ENCODE peak calls at places on chromosome 19, in six cellular contexts. D, T, S, A, R and X are unnamed samples.

GRCh38 chr19:51407631-51408131 is 9.8 kb downstream of the SIGLEC10 start:
- DNase-seq in S (peak; percentile 90), T (no peak), A (no peak), R (peak; percentile 63), D (no peak), X (no peak)

GRCh38 chr19:6632002-6632621 is 37.8 kb downstream of the TNFSF14 start:
- DNase-seq in A (no peak), R (peak; percentile 95), S (peak; percentile 83), T (no peak), D (peak; percentile 67), X (peak; percentile 55)

GRCh38 chr19:35216833-35217707 is 11.5 kb downstream of the FAM187B start:
- DNase-seq in D (no peak), T (no peak), S (peak; percentile 18), A (no peak), R (peak; percentile 15), X (no peak)

GRCh38 chr19:55605637-55606470 is at the start of gene ZNF865:
- DNase-seq in R (peak; percentile 92), T (peak; percentile 76), S (peak; percentile 85), A (peak; percentile 82), D (peak; percentile 71), X (peak; percentile 77)

GRCh38 chr19:12955996-12956395 is 1.0 kb downstream of the GADD45GIP1 start:
- DNase-seq in R (peak; percentile 49), D (no peak), S (no peak), T (no peak), A (no peak), X (no peak)

GRCh38 chr19:1066251-1066747 is 668 bp upstream of the ARHGAP45 start:
- DNase-seq in D (no peak), T (peak; percentile 49), S (no peak), R (peak; percentile 57), A (no peak), X (no peak)

GRCh38 chr19:47230122-47230920 is 678 bp downstream of the BBC3 start:
- DNase-seq in A (peak; percentile 89), R (no peak), D (peak; percentile 67), S (peak; percentile 36), T (peak; percentile 85), X (peak; percentile 81)

GRCh38 chr19:58317481-58318072 is 9.2 kb upstream of the ZSCAN22 start:
- DNase-seq in R (peak; percentile 71), S (no peak), D (peak; percentile 31), A (no peak), T (no peak), X (no peak)

GRCh38 chr19:2475018-2475701 is 767 bp upstream of the GADD45B start:
- DNase-seq in S (peak; percentile 54), D (no peak), T (peak; percentile 78), R (peak; percentile 58), A (peak; percentile 73), X (no peak)

GRCh38 chr19:2523630-2524311 is 47.8 kb downstream of the GADD45B start:
- DNase-seq in T (no peak), R (no peak), S (no peak), A (no peak), D (no peak), X (no peak)

GRCh38 chr19:18718015-18718526 is 34.6 kb downstream of the CRTC1 start:
- DNase-seq in T (no peak), S (peak; percentile 9), R (no peak), D (no peak), A (no peak), X (no peak)

GRCh38 chr19:34712606-34713261 is 21.3 kb upstream of the ZNF181 start:
- DNase-seq in T (no peak), R (peak; percentile 77), A (no peak), S (peak; percentile 67), D (peak; percentile 59), X (no peak)

GRCh38 chr19:29569038-29569911 is 36.8 kb upstream of the POP4 start:
- DNase-seq in A (no peak), D (no peak), T (no peak), S (no peak), R (no peak), X (no peak)

GRCh38 chr19:39941615-39942507 is 7.4 kb upstream of the FCGBP start:
- DNase-seq in S (peak; percentile 84), R (peak; percentile 16), A (no peak), T (no peak), D (no peak), X (no peak)

GRCh38 chr19:45567609-45568008 is 17.0 kb downstream of the OPA3 start:
- DNase-seq in D (no peak), T (no peak), S (no peak), A (no peak), R (peak; percentile 62), X (no peak)

GRCh38 chr19:45789035-45789786 is 3.4 kb downstream of the DMWD start:
- DNase-seq in A (peak; percentile 88), T (no peak), D (no peak), S (no peak), R (no peak), X (no peak)

GRCh38 chr19:2650515-2650914 is 52.0 kb downstream of the GNG7 start:
- DNase-seq in A (no peak), R (no peak), S (no peak), D (no peak), T (no peak), X (peak; percentile 34)

GRCh38 chr19:18098891-18099622 is 1.5 kb downstream of the MAST3 start:
- DNase-seq in R (no peak), T (no peak), S (no peak), D (no peak), A (no peak), X (no peak)

DNA sequence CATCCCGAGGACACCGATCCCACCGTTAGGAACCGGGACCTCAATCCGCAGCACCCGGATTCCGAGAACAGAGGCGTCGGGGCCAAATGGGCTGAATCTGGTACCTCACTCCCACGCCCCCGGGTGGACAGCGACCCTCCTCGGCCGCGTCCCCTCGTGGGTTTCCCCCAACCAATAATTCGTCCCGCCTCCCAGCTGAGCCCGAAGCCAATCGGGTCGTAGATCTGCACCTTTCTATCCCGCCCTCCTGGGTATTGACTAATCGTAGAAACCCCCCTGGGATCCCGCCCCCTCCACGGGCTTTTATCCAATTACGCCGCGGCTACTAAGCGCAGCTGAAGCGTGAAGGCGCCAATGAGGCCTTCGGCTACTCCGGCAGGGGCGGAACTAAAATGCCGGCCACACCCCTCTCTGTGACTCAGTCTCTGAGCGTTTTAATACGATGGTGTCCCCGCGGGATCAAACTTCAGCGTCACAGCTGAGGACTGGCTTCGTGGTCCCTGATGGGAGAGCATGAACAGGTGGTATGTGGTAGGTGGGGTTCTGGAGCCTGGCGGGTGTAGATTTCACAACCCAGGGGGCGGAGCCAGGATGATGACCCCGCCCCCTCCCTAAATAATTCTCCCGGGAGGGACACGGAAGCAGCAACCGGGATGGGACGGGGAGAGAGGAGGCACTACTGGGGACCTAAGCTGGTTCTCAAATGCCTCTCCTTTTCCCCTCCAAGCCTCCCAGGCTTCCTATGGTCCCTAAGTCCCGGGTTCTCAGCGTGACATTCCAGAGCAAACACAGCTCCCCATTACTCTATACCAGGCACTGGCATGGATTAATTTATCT is at the start of the genes CCDC159 and TMEM205:
- DNase-seq in R (peak; percentile 100), D (peak; percentile 96), S (peak; percentile 99), A (peak; percentile 99), T (peak; percentile 99), X (peak; percentile 95)
- TF ChIP-seq CTCF in R (peak; percentile 24), D (no peak), S (no peak), A (no peak), T (no peak), X (no peak)

DNA sequence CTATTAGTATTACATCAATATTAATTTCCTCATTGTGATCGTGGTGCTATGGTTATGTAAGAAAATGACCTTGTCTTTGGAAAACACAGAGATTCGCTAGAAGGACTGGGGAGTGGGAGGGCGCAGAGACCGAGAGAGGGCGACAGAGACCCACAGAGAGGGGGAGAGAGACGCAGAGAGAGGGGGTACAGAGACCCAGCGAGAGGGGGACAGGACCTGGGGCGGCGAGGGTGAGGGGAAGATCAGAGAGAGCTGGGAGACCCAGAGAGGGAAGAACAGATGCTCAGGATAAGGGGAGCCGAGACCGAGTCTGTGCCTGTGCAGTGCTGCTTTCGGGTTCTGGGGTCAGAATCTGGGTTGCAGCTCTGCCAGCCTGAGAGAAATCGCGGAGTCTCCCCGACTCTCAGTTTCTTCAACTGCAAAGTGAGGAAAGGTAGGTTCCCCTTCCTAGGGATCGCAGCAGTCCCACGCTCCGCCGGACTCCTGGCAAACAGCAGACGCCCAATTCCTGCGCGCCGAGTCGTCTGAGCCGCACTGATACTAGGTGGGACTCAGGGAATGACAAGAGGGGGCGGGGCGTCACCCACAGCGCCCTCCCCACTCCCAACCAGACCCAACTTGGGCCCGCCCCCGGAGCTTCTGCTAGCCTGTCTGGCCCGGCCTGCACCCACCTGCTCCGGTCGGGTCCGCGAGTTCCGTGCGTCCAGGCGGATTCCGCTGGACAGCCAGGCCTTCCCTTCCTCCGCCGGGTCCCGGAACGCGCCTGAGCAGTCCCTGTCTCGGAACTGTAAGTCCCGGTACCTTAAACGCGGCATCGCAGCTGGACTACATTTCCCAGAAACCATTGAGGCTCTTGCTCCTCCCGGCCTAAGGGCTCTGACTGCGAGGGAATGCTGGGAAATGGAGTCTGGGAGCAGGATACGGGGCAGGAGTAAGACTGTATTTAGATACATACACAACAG is 15.3 kb downstream of the IZUMO2 start:
- DNase-seq in R (peak; percentile 97), S (peak; percentile 66), A (peak; percentile 93), T (peak; percentile 88), D (no peak), X (peak; percentile 86)
- TF ChIP-seq CTCF in R (peak; percentile 92), S (no peak), A (peak; percentile 44), T (no peak), D (no peak), X (peak; percentile 11)

DNA sequence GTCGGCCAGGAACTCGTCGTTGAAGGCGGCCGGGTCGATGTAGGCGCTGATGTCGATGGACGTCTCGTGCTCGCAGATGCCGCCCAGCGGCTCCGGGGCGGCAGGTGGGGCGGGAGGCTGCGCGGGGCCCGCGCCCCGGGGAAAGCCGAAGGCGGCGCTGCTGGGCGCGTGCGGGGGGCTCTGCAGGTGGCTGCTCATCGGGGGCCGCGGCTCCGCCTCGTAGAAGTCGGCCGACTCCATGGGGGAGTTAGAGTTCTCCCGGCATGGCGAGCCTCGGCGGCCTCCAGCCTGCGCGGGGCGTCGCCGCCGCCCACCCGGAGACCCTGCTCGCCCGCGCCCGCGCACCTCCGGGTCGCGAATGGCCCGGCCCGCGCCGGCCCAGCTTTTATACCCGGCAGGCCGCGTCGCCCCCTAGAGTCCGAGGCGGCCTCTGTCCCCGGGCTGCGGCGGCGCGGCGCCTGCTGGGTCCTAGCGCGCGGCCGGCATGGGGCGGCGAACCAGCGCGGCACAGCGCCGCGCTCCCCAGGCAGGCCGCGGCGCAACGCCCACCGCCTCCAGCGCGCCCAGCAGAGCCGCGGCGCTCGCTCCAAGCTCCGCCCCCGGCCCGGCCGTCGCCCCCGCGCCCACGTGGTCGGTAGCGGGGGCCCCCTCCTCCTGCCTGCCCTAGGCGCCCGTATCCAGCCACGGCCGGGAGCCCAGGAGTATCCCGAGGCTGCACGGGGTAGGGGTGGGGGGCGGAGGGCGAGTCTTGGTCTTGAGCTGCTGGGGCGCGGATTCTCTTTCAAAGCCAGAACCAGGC is at the start of gene CEBPA:
- DNase-seq in T (peak; percentile 94), S (peak; percentile 86), R (peak; percentile 74), D (peak; percentile 85), A (peak; percentile 93), X (peak; percentile 87)
- TF ChIP-seq CTCF in T (peak; percentile 88), S (peak; percentile 20), R (no peak), D (peak; percentile 46), A (peak; percentile 60), X (peak; percentile 62)

DNA sequence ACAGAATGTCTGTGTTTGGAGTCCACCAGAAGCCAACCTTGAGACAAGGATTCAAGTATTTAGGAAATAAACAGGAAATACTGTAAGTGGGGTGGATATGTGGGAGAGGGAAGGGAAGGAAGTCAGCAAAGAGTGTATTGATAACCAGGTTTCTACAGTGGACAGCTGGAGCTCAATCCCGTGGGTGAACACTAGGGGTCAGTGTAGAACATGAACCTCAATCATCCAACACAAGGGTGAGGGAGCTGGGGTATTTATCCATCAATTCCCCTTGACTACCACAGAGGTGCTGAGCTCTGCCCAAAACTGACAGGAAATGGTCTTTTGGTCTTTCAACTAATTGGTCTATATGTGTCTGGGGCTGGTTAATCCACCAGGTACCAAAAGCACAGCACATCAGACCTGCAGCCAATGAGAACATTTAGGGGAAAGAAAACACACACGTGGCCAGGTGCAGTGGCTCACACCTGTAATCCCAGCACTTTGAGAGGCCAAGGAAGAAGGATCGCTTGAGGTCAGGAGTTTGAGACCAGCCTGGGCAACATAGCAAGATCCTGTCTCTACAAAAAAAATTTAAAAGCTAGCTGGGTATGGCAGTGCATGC is 5.6 kb upstream of the SYDE1 start:
- DNase-seq in S (peak; percentile 46), D (peak; percentile 59), R (peak; percentile 62), A (no peak), T (no peak), X (peak; percentile 64)
- TF ChIP-seq CTCF in S (peak; percentile 84), D (peak; percentile 80), R (peak; percentile 80), A (peak; percentile 58), T (peak; percentile 60), X (peak; percentile 72)